ENCODE peak calls at places on chromosome 11, in six cellular contexts. L is T-cell, U is foreskin melanocyte, V is LoVo, I is A172, M is fibroblast of lung. K is an unnamed sample.

GRCh38 chr11:8263109-8263768 is 439 bp downstream of the LMO1 start:
- DNase-seq in L (no peak), U (no peak), V (no peak), I (no peak), M (peak), K (no peak)

GRCh38 chr11:33168605-33169240 is 7.4 kb upstream of the CSTF3 start:
- DNase-seq in L (no peak), U (peak), V (no peak), I (no peak), M (peak), K (no peak)

GRCh38 chr11:12924650-12925049 is 84.5 kb upstream of the RASSF10 start:
- DNase-seq in L (no peak), U (no peak), V (no peak), I (no peak), M (no peak), K (no peak)

GRCh38 chr11:119540370-119541125 is 117.6 kb upstream of the THY1 start:
- DNase-seq in L (no peak), U (no peak), V (no peak), I (no peak), M (no peak), K (no peak)

GRCh38 chr11:30585892-30586250 is 282 bp downstream of the MPPED2 start:
- DNase-seq in L (no peak), U (no peak), V (no peak), I (no peak), M (no peak), K (no peak)

GRCh38 chr11:65132988-65133700 is 1.2 kb downstream of the SYVN1 start:
- DNase-seq in L (peak), U (no peak), V (peak), I (no peak), M (no peak), K (no peak)

GRCh38 chr11:35146074-35146521 is 7.1 kb downstream of the CD44 start:
- DNase-seq in L (no peak), U (no peak), V (no peak), I (no peak), M (no peak), K (no peak)

GRCh38 chr11:68741536-68741935 is 9.8 kb downstream of the TESMIN start:
- DNase-seq in L (no peak), U (no peak), V (no peak), I (no peak), M (no peak), K (no peak)

GRCh38 chr11:118004543-118005223 is 18.5 kb downstream of the IL10RA start:
- DNase-seq in L (no peak), U (no peak), V (no peak), I (no peak), M (no peak), K (no peak)

GRCh38 chr11:126355324-126355925 is at the start of gene ST3GAL4:
- DNase-seq in L (peak), U (peak), V (peak), I (peak), M (peak), K (no peak)

GRCh38 chr11:15665368-15665871 is 550.7 kb downstream of the INSC start:
- DNase-seq in L (no peak), U (no peak), V (peak), I (no peak), M (peak), K (peak)

GRCh38 chr11:124961972-124962609 is 8.1 kb downstream of the CCDC15 start:
- DNase-seq in L (peak), U (peak), V (peak), I (peak), M (peak), K (peak)

GRCh38 chr11:100397401-100397800 is 289.7 kb upstream of the ARHGAP42 start:
- DNase-seq in L (no peak), U (no peak), V (no peak), I (no peak), M (no peak), K (no peak)

GRCh38 chr11:33874910-33875490 is 16.9 kb downstream of the LMO2 start:
- DNase-seq in L (no peak), U (no peak), V (no peak), I (no peak), M (no peak), K (no peak)

GRCh38 chr11:61599968-61600710 is 19.3 kb upstream of the SYT7 start:
- DNase-seq in L (no peak), U (no peak), V (no peak), I (no peak), M (no peak), K (no peak)

GRCh38 chr11:40732107-40732506 is 727.3 kb downstream of the LRRC4C start:
- DNase-seq in L (no peak), U (no peak), V (no peak), I (no peak), M (no peak), K (no peak)

GRCh38 chr11:65817815-65818680 is 15.7 kb upstream of the SNX32 start:
- DNase-seq in L (peak), U (peak), V (peak), I (peak), M (peak), K (peak)

GRCh38 chr11:8356216-8356615 is 92.5 kb upstream of the LMO1 start:
- DNase-seq in L (no peak), U (no peak), V (no peak), I (no peak), M (no peak), K (no peak)

GRCh38 chr11:12827929-12828812 is 153.9 kb downstream of the TEAD1 start:
- DNase-seq in L (no peak), U (peak), V (peak), I (peak), M (peak), K (peak)

GRCh38 chr11:77065878-77066228 is 918 bp upstream of the CAPN5 start:
- DNase-seq in L (no peak), U (peak), V (no peak), I (no peak), M (peak), K (no peak)

GRCh38 chr11:79503028-79503427 is 62.2 kb upstream of the TENM4 start:
- DNase-seq in L (no peak), U (no peak), V (no peak), I (no peak), M (no peak), K (peak)

GRCh38 chr11:61851128-61851899 is 23.2 kb downstream of the FADS2 start:
- DNase-seq in L (no peak), U (no peak), V (no peak), I (no peak), M (no peak), K (no peak)

GRCh38 chr11:96102664-96103068 is 178.8 kb upstream of the MTMR2 start:
- DNase-seq in L (no peak), U (peak), V (no peak), I (peak), M (peak), K (peak)

K was measured in GM04503.